ENCODE peak calls at places on chromosomes 5 and 9, in seven cellular contexts. One of them, this sample, is unnamed.

GRCh38 chr9:107693620-107694326 is 204.2 kb upstream of the KLF4 start:
- DNase-seq in coronary artery: no peak
- DNase-seq in neural progenitor cell: no peak
- DNase-seq in sigmoid colon: no peak
- DNase-seq in heart right ventricle: no peak
- DNase-seq in lower leg skin: no peak
- DNase-seq in testis: no peak
- DNase-seq in this sample: no peak

GRCh38 chr9:91799113-91799735 is 150.8 kb downstream of the ROR2 start:
- DNase-seq in coronary artery: no peak
- DNase-seq in neural progenitor cell: no peak
- DNase-seq in sigmoid colon: peak
- DNase-seq in heart right ventricle: no peak
- DNase-seq in lower leg skin: no peak
- DNase-seq in testis: no peak
- DNase-seq in this sample: no peak

GRCh38 chr5:111163000-111163399 is 61.2 kb upstream of the CAMK4 start:
- DNase-seq in coronary artery: no peak
- DNase-seq in neural progenitor cell: no peak
- DNase-seq in sigmoid colon: no peak
- DNase-seq in heart right ventricle: no peak
- DNase-seq in lower leg skin: no peak
- DNase-seq in testis: no peak
- DNase-seq in this sample: no peak

GRCh38 chr9:38061326-38061947 is 7.6 kb downstream of the SHB start:
- DNase-seq in coronary artery: no peak
- DNase-seq in neural progenitor cell: no peak
- DNase-seq in sigmoid colon: peak
- DNase-seq in heart right ventricle: no peak
- DNase-seq in lower leg skin: no peak
- DNase-seq in testis: no peak
- DNase-seq in this sample: no peak

GRCh38 chr9:127526655-127527559 is 75.6 kb downstream of the LRSAM1 start:
- DNase-seq in coronary artery: no peak
- DNase-seq in neural progenitor cell: no peak
- DNase-seq in sigmoid colon: no peak
- DNase-seq in heart right ventricle: no peak
- DNase-seq in lower leg skin: no peak
- DNase-seq in testis: no peak
- DNase-seq in this sample: no peak

GRCh38 chr5:68464424-68464823 is 248.9 kb downstream of the PIK3R1 start:
- DNase-seq in coronary artery: no peak
- DNase-seq in neural progenitor cell: no peak
- DNase-seq in sigmoid colon: no peak
- DNase-seq in heart right ventricle: no peak
- DNase-seq in lower leg skin: no peak
- DNase-seq in testis: no peak
- DNase-seq in this sample: no peak

GRCh38 chr5:68288756-68289134 is 73.2 kb downstream of the PIK3R1 start:
- DNase-seq in coronary artery: no peak
- DNase-seq in neural progenitor cell: no peak
- DNase-seq in sigmoid colon: peak
- DNase-seq in heart right ventricle: peak
- DNase-seq in lower leg skin: no peak
- DNase-seq in testis: peak
- DNase-seq in this sample: no peak

GRCh38 chr9:133591985-133592384 is 17.2 kb downstream of the FAM163B start:
- DNase-seq in coronary artery: no peak
- DNase-seq in neural progenitor cell: no peak
- DNase-seq in sigmoid colon: no peak
- DNase-seq in heart right ventricle: no peak
- DNase-seq in lower leg skin: no peak
- DNase-seq in testis: no peak
- DNase-seq in this sample: no peak

GRCh38 chr9:36597412-36598178 is 24.9 kb downstream of the MELK start:
- DNase-seq in coronary artery: no peak
- DNase-seq in neural progenitor cell: peak
- DNase-seq in sigmoid colon: no peak
- DNase-seq in heart right ventricle: no peak
- DNase-seq in lower leg skin: no peak
- DNase-seq in testis: peak
- DNase-seq in this sample: no peak

GRCh38 chr5:59079622-59080620 is 497.0 kb downstream of the RAB3C start:
- DNase-seq in coronary artery: no peak
- DNase-seq in neural progenitor cell: no peak
- DNase-seq in sigmoid colon: peak
- DNase-seq in heart right ventricle: no peak
- DNase-seq in lower leg skin: no peak
- DNase-seq in testis: no peak
- DNase-seq in this sample: no peak

GRCh38 chr5:34039398-34040157 is 3.4 kb downstream of the C1QTNF3 start:
- DNase-seq in coronary artery: no peak
- DNase-seq in neural progenitor cell: no peak
- DNase-seq in sigmoid colon: no peak
- DNase-seq in heart right ventricle: no peak
- DNase-seq in lower leg skin: no peak
- DNase-seq in testis: no peak
- DNase-seq in this sample: no peak

GRCh38 chr5:131206772-131207171 is 36.0 kb downstream of the LYRM7 start:
- DNase-seq in coronary artery: no peak
- DNase-seq in neural progenitor cell: no peak
- DNase-seq in sigmoid colon: no peak
- DNase-seq in heart right ventricle: no peak
- DNase-seq in lower leg skin: no peak
- DNase-seq in testis: no peak
- DNase-seq in this sample: no peak

GRCh38 chr5:125215593-125215992 is 469.2 kb upstream of the ZNF608 start:
- DNase-seq in coronary artery: no peak
- DNase-seq in neural progenitor cell: no peak
- DNase-seq in sigmoid colon: no peak
- DNase-seq in heart right ventricle: no peak
- DNase-seq in lower leg skin: no peak
- DNase-seq in testis: no peak
- DNase-seq in this sample: no peak

GRCh38 chr9:128771094-128771721 is 519 bp downstream of the ZER1 start:
- DNase-seq in coronary artery: no peak
- DNase-seq in neural progenitor cell: no peak
- DNase-seq in sigmoid colon: no peak
- DNase-seq in heart right ventricle: no peak
- DNase-seq in lower leg skin: no peak
- DNase-seq in testis: peak
- DNase-seq in this sample: no peak

GRCh38 chr5:31861601-31862000 is 222.7 kb downstream of the PDZD2 start:
- DNase-seq in coronary artery: no peak
- DNase-seq in neural progenitor cell: no peak
- DNase-seq in sigmoid colon: no peak
- DNase-seq in heart right ventricle: no peak
- DNase-seq in lower leg skin: no peak
- DNase-seq in testis: no peak
- DNase-seq in this sample: no peak

GRCh38 chr5:95610546-95610945 is 9.3 kb upstream of the GPR150 start:
- DNase-seq in coronary artery: no peak
- DNase-seq in neural progenitor cell: no peak
- DNase-seq in sigmoid colon: no peak
- DNase-seq in heart right ventricle: no peak
- DNase-seq in lower leg skin: no peak
- DNase-seq in testis: no peak
- DNase-seq in this sample: no peak

GRCh38 chr9:16387382-16387781 is 483.1 kb downstream of the BNC2 start:
- DNase-seq in coronary artery: no peak
- DNase-seq in neural progenitor cell: no peak
- DNase-seq in sigmoid colon: no peak
- DNase-seq in heart right ventricle: no peak
- DNase-seq in lower leg skin: no peak
- DNase-seq in testis: no peak
- DNase-seq in this sample: no peak

GRCh38 chr9:8183618-8184017 is 384.0 kb upstream of the DMAC1 start:
- DNase-seq in coronary artery: no peak
- DNase-seq in neural progenitor cell: no peak
- DNase-seq in sigmoid colon: no peak
- DNase-seq in heart right ventricle: no peak
- DNase-seq in lower leg skin: no peak
- DNase-seq in testis: no peak
- DNase-seq in this sample: no peak

GRCh38 chr5:38468202-38468656 is 88.2 kb downstream of the LIFR start:
- DNase-seq in coronary artery: peak
- DNase-seq in neural progenitor cell: no peak
- DNase-seq in sigmoid colon: peak
- DNase-seq in heart right ventricle: no peak
- DNase-seq in lower leg skin: no peak
- DNase-seq in testis: no peak
- DNase-seq in this sample: no peak

GRCh38 chr9:133320421-133320881 is 15.5 kb downstream of the SURF6 start:
- DNase-seq in coronary artery: no peak
- DNase-seq in neural progenitor cell: no peak
- DNase-seq in sigmoid colon: peak
- DNase-seq in heart right ventricle: no peak
- DNase-seq in lower leg skin: no peak
- DNase-seq in testis: no peak
- DNase-seq in this sample: no peak

GRCh38 chr5:65244031-65244430 is 237.7 kb downstream of the ADAMTS6 start:
- DNase-seq in coronary artery: no peak
- DNase-seq in neural progenitor cell: no peak
- DNase-seq in sigmoid colon: no peak
- DNase-seq in heart right ventricle: no peak
- DNase-seq in lower leg skin: no peak
- DNase-seq in testis: no peak
- DNase-seq in this sample: no peak

GRCh38 chr5:73266925-73267775 is 94.2 kb downstream of the TMEM174 start:
- DNase-seq in coronary artery: no peak
- DNase-seq in neural progenitor cell: peak
- DNase-seq in sigmoid colon: no peak
- DNase-seq in heart right ventricle: no peak
- DNase-seq in lower leg skin: no peak
- DNase-seq in testis: no peak
- DNase-seq in this sample: no peak

GRCh38 chr9:20407013-20407412 is 215.3 kb downstream of the MLLT3 start:
- DNase-seq in coronary artery: no peak
- DNase-seq in neural progenitor cell: no peak
- DNase-seq in sigmoid colon: no peak
- DNase-seq in heart right ventricle: no peak
- DNase-seq in lower leg skin: no peak
- DNase-seq in testis: no peak
- DNase-seq in this sample: no peak
- TF ChIP-seq CTCF in coronary artery: no peak
- TF ChIP-seq CTCF in neural progenitor cell: no peak
- TF ChIP-seq CTCF in sigmoid colon: no peak
- TF ChIP-seq CTCF in heart right ventricle: peak
- TF ChIP-seq CTCF in lower leg skin: no peak
- TF ChIP-seq CTCF in testis: no peak
- TF ChIP-seq CTCF in this sample: no peak

GRCh38 chr9:71806916-71807315 is 38.6 kb upstream of the CEMIP2 start:
- DNase-seq in coronary artery: no peak
- DNase-seq in neural progenitor cell: peak
- DNase-seq in sigmoid colon: peak
- DNase-seq in heart right ventricle: peak
- DNase-seq in lower leg skin: peak
- DNase-seq in testis: peak
- DNase-seq in this sample: no peak
- TF ChIP-seq CTCF in coronary artery: peak
- TF ChIP-seq CTCF in neural progenitor cell: peak
- TF ChIP-seq CTCF in sigmoid colon: peak
- TF ChIP-seq CTCF in heart right ventricle: peak
- TF ChIP-seq CTCF in lower leg skin: no peak
- TF ChIP-seq CTCF in testis: peak
- TF ChIP-seq CTCF in this sample: no peak

DNA sequence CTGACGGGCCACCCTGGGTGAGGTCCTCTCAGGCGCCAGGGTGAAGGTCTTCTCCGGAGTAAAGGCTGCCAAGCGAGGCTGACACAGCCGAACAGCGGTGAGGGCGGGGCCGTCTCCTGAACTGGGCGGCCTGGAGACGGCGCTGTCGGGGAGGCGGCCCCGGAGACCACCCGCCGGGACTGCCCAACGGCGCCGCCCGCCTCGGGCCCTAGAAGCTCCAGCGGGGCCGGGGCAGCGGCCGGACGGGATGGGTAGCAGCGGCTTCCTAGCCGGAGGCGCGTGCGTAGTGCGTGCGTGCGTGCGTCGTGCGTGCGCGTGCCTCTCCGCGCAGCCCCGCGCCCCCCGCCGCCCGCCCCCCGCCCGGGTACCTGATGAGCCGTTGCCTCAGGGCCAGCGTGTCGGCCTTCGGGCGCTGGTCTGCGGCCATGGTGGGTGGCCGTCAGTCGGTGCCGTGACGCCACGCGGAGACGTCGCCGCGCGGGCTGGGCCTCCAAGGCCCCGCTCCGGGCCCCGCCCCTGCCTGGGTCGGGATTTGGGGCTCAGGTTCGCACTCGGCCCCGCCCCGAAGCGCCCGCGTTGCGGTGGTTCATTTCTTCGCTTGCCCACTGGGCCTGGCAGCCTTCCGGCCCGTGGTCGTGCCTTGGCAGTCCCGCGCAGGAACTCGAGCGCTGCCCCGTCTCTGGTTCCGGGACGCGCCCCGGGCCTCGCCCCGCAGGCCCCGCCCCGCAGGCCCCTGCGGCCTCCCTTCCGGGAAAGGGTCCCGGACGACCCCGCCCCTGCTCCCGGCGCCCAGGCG is at the start of gene PHYKPL:
- DNase-seq in coronary artery: peak
- DNase-seq in neural progenitor cell: peak
- DNase-seq in sigmoid colon: peak
- DNase-seq in heart right ventricle: peak
- DNase-seq in lower leg skin: peak
- DNase-seq in testis: peak
- DNase-seq in this sample: no peak
- TF ChIP-seq CTCF in coronary artery: no peak
- TF ChIP-seq CTCF in neural progenitor cell: peak
- TF ChIP-seq CTCF in sigmoid colon: no peak
- TF ChIP-seq CTCF in heart right ventricle: no peak
- TF ChIP-seq CTCF in lower leg skin: no peak
- TF ChIP-seq CTCF in testis: no peak
- TF ChIP-seq CTCF in this sample: no peak

DNA sequence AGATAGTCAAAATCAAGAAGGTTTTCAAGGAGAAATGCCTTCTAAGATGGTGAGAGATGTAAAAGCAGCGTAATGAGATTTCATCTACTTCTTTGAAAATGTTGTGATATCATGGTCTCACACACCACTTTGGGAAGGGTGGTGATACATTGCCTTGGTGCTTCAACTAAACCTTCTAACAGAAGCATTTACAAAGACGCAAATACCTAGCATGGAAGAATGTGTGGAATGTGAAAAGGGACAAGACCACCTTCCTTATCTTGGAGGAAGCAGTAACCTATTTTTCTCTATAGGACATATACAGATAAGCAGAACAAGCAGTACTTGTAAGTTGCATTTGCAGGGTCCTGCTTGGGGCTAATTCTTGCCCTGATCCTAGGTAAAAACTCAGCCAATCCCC is 38.8 kb downstream of the PCA3 start:
- DNase-seq in coronary artery: no peak
- DNase-seq in neural progenitor cell: no peak
- DNase-seq in sigmoid colon: no peak
- DNase-seq in heart right ventricle: no peak
- DNase-seq in lower leg skin: no peak
- DNase-seq in testis: no peak
- DNase-seq in this sample: no peak
- TF ChIP-seq CTCF in coronary artery: no peak
- TF ChIP-seq CTCF in neural progenitor cell: no peak
- TF ChIP-seq CTCF in sigmoid colon: no peak
- TF ChIP-seq CTCF in heart right ventricle: no peak
- TF ChIP-seq CTCF in lower leg skin: no peak
- TF ChIP-seq CTCF in testis: no peak
- TF ChIP-seq CTCF in this sample: no peak

This sample was measured in omental fat pad.